ENCODE peak calls at places on chromosomes 6 and 20, in four cellular contexts. R is Peyer's patch, O is colonic mucosa, Y is neuronal stem cell. D is an unnamed sample.

GRCh38 chr6:113645576-113645970 is 211.6 kb upstream of the MARCKS start:
- DNase-seq in Y (no peak), O (peak; percentile 77), R (no peak), D (no peak)

GRCh38 chr6:111590209-111590955 is 15.3 kb downstream of the TRAF3IP2 start:
- DNase-seq in O (no peak), Y (no peak), R (no peak), D (no peak)

GRCh38 chr6:156974897-156975296 is 197.7 kb downstream of the ARID1B start:
- DNase-seq in O (no peak), R (no peak), Y (no peak), D (no peak)

GRCh38 chr6:145539831-145540230 is 195.5 kb downstream of the EPM2A start:
- DNase-seq in Y (no peak), O (no peak), R (no peak), D (no peak)

GRCh38 chr6:24721461-24722215 is 2.7 kb upstream of the C6orf62 start:
- DNase-seq in O (peak; percentile 92), Y (no peak), R (peak; percentile 87), D (peak; percentile 87)

GRCh38 chr6:144150673-144151009 is 324 bp downstream of the STX11 start:
- DNase-seq in R (peak; percentile 46), Y (peak; percentile 27), O (no peak), D (no peak)

GRCh38 chr6:94071835-94072234 is 652.5 kb upstream of the EPHA7 start:
- DNase-seq in O (no peak), R (no peak), Y (no peak), D (no peak)

GRCh38 chr6:146813554-146813953 is 214.8 kb downstream of the ADGB start:
- DNase-seq in Y (no peak), O (no peak), R (no peak), D (no peak)

GRCh38 chr20:23011008-23011721 is 23.9 kb upstream of the SSTR4 start:
- DNase-seq in R (no peak), Y (no peak), O (no peak), D (no peak)

GRCh38 chr20:42204261-42204660 is 586.1 kb upstream of the CHD6 start:
- DNase-seq in Y (peak; percentile 20), R (no peak), O (no peak), D (no peak)

GRCh38 chr20:41180599-41181333 is 43.4 kb downstream of the PLCG1 start:
- DNase-seq in Y (no peak), O (no peak), R (peak; percentile 4), D (no peak)

GRCh38 chr6:42241915-42242314 is 24.3 kb upstream of the MRPS10 start:
- DNase-seq in Y (no peak), R (no peak), O (no peak), D (no peak)

GRCh38 chr6:42021847-42022754 is 28.2 kb upstream of the TAF8 start:
- DNase-seq in O (no peak), R (peak; percentile 71), Y (no peak), D (no peak)

GRCh38 chr20:15594296-15594695 is 979.0 kb downstream of the KIF16B start:
- DNase-seq in Y (no peak), O (no peak), R (no peak), D (no peak)

GRCh38 chr20:13297105-13297899 is 76.2 kb downstream of the ISM1 start:
- DNase-seq in Y (no peak), O (no peak), R (no peak), D (no peak)

GRCh38 chr6:74197310-74197709 is 501.3 kb downstream of the CD109 start:
- DNase-seq in O (no peak), Y (no peak), R (no peak), D (no peak)

GRCh38 chr6:124535746-124536145 is 426.5 kb upstream of the RNF217 start:
- DNase-seq in Y (no peak), O (no peak), R (no peak), D (no peak)

GRCh38 chr6:140341272-140341671 is 966.8 kb upstream of the CITED2 start:
- DNase-seq in O (no peak), R (no peak), Y (no peak), D (no peak)

GRCh38 chr6:113732384-113732966 is 124.7 kb upstream of the MARCKS start:
- DNase-seq in O (peak; percentile 37), Y (peak; percentile 60), R (no peak), D (no peak)

GRCh38 chr6:20403766-20404640 is 2.3 kb downstream of the E2F3 start:
- DNase-seq in Y (peak; percentile 56), R (peak; percentile 50), O (peak; percentile 27), D (no peak)

GRCh38 chr6:114830515-114830914 is 487.7 kb upstream of the HS3ST5 start:
- DNase-seq in R (no peak), O (no peak), Y (no peak), D (no peak)

GRCh38 chr6:26056583-26057350 is 30.5 kb upstream of the HFE start:
- DNase-seq in Y (no peak), O (peak; percentile 58), R (no peak), D (no peak)

GRCh38 chr6:141675957-141676356 is 456.8 kb upstream of the GJE1 start:
- DNase-seq in Y (no peak), O (no peak), R (no peak), D (no peak)

GRCh38 chr6:125707615-125708243 is 41.7 kb upstream of the HEY2 start:
- DNase-seq in Y (no peak), O (no peak), R (no peak), D (no peak)

GRCh38 chr20:20076297-20077065 is 24.1 kb downstream of the CFAP61 start:
- DNase-seq in Y (no peak), R (no peak), O (no peak), D (no peak)

GRCh38 chr6:144197919-144198318 is 47.6 kb downstream of the STX11 start:
- DNase-seq in Y (no peak), R (no peak), O (no peak), D (no peak)

GRCh38 chr6:157753291-157753690 is 69.8 kb upstream of the SNX9 start:
- DNase-seq in R (no peak), O (no peak), Y (no peak), D (no peak)

GRCh38 chr6:106563614-106564013 is 65.7 kb downstream of the RTN4IP1 start:
- DNase-seq in O (no peak), Y (no peak), R (no peak), D (no peak)

GRCh38 chr20:53265304-53265875 is 293.2 kb downstream of the TSHZ2 start:
- DNase-seq in R (no peak), Y (no peak), O (no peak), D (no peak)

GRCh38 chr20:13119583-13119982 is 101.5 kb upstream of the ISM1 start:
- DNase-seq in O (peak; percentile 47), R (no peak), Y (peak; percentile 76), D (no peak)

GRCh38 chr6:133542056-133542821 is 301.1 kb downstream of the EYA4 start:
- DNase-seq in Y (no peak), O (no peak), R (no peak), D (no peak)

GRCh38 chr6:169556758-169557505 is 144.9 kb downstream of the WDR27 start:
- DNase-seq in Y (no peak), R (peak; percentile 60), O (no peak), D (no peak)

GRCh38 chr6:150395388-150396009 is 26.7 kb downstream of the IYD start:
- DNase-seq in Y (peak; percentile 48), O (peak; percentile 65), R (peak; percentile 34), D (no peak)

GRCh38 chr6:68256391-68256790 is 378.7 kb upstream of the ADGRB3 start:
- DNase-seq in R (no peak), O (no peak), Y (no peak), D (no peak)

GRCh38 chr6:12962995-12963394 is 246.4 kb downstream of the PHACTR1 start:
- DNase-seq in O (no peak), Y (no peak), R (no peak), D (no peak)

DNA sequence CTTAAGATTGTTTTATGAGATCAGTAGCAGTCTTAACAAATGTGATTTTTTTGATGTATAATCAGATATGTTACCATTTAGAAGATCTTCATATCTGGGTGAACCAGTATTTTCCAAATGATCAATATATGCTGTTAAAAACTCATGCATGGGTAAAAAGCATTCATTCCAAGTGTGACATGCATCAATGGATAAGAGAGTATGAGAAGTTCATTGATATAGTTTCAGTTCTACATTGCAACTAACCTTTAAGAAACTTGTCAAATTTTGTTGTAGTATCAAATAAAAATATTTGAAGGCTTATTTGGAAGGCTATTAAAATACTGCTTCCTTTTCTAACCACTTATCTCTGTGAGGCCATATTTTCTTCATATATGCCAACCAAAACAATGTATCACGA is 117.7 kb downstream of the FIG4 start:
- DNase-seq in R (no peak), O (no peak), Y (no peak), D (no peak)
- H3K27me3 ChIP-seq in R (no peaks in the 10 kb centered on the region), O (no peaks in the 10 kb centered on the region), Y (no peaks in the 10 kb centered on the region), D (no peaks in the 10 kb centered on the region)

GRCh38 chr6:40338306-40338705 is 248.9 kb downstream of the LRFN2 start:
- DNase-seq in O (no peak), R (no peak), Y (no peak), D (no peak)

GRCh38 chr6:40336986-40337780 is 250.0 kb downstream of the LRFN2 start:
- DNase-seq in Y (no peak), O (no peak), R (no peak), D (no peak)

GRCh38 chr6:40340196-40340595 is 247.0 kb downstream of the LRFN2 start:
- DNase-seq in O (no peak), R (no peak), Y (no peak), D (no peak)

GRCh38 chr6:40334496-40334895 is 252.7 kb downstream of the LRFN2 start:
- DNase-seq in O (no peak), R (no peak), Y (no peak), D (no peak)

DNA sequence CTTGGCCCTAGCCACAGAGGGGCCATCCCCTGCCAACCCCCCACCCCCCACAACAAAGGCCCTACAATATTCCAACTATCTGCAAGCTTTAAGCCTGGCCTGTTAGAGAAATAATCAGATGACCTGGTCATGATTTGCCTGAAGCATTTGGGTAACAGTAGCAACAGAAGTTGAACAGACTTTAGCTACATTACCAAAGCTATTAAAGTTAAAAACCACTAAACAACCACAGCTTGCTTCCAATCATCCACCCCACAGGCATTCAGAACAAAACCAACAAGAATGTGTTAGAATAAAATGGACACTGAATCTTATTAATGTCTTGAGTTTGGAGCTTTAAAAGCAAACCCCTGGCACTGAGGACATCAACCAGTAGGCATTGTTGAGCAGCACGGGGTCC is 250.9 kb downstream of the LRFN2 start:
- DNase-seq in R (no peak), O (no peak), Y (no peak), D (no peak)
- H3K27me3 ChIP-seq in R (no peaks in the 10 kb centered on the region), O (no peaks in the 10 kb centered on the region), Y (no peaks in the 10 kb centered on the region), D (peaks cover 47% of the 10 kb centered on the region)

DNA sequence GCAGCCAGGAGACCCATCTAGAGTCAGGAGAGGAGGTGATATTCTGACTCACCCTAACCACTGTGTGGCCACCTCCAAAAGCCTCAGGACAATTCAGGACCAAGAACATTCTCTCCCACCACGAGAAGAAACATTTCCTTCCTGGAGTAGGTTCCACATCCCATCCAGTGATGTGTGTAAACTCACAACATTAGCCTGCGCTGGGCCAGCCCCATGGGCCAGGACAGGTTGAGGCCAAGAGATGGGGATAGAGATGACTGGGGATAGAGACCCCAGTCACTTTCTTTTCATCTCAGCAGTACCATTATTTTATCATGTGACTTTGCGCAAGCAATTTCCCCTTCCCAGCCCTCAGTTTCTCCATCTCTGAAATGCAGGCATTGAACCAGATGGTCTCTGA is 126.6 kb upstream of the PTPRT start:
- DNase-seq in Y (no peak), O (no peak), R (no peak), D (no peak)
- H3K27me3 ChIP-seq in Y (no peaks in the 10 kb centered on the region), O (no peaks in the 10 kb centered on the region), R (no peaks in the 10 kb centered on the region), D (peaks cover 4% of the 10 kb centered on the region)

DNA sequence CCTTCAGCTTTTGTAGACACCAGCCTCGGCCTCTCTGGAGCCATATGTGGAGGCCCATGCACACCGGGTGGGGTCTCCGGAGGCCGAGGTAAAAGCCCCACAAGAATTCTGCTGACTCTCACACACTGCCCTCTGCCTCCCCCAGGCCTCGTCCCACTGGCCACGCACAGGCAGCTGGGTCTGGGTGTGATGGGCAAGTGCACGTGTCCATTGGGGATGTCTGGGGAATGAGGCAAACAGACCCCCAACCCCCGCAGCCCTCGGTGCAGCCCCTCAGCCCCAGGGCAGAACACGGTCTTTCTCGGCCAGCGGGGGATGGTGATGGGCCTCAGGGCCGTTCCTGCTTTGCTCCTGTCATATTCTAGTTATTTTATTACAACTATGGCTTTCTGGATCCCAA is 44.0 kb upstream of the GATA5 start:
- DNase-seq in O (no peak), R (no peak), Y (no peak), D (no peak)
- H3K27me3 ChIP-seq in O (peaks cover 6% of the 10 kb centered on the region), R (no peaks in the 10 kb centered on the region), Y (no peaks in the 10 kb centered on the region), D (peaks cover under 1% of the 10 kb centered on the region)

D was measured in esophagus squamous epithelium.